ENCODE peak calls at places on chromosomes 2 and 18, in four cellular contexts. Y is A549, A is fibroblast of lung, F is AG04450. X is an unnamed sample.

GRCh38 chr2:199465390-199465789 is 7.7 kb upstream of the SATB2 start:
- DNase-seq in Y (no peak), A (no peak), F (no peak), X (no peak)

GRCh38 chr2:16139663-16140610 is 199.6 kb downstream of the MYCN start:
- DNase-seq in Y (no peak), A (no peak), F (no peak), X (no peak)

GRCh38 chr2:100580474-100581264 is 17.9 kb downstream of the PDCL3 start:
- DNase-seq in Y (no peak), A (no peak), F (no peak), X (no peak)

GRCh38 chr2:63698825-63699548 is 110.2 kb downstream of the MDH1 start:
- DNase-seq in Y (peak), A (peak), F (peak), X (peak)

GRCh38 chr2:127584047-127584446 is 48.6 kb downstream of the MYO7B start:
- DNase-seq in Y (no peak), A (no peak), F (no peak), X (no peak)

GRCh38 chr2:156562136-156562535 is 126.0 kb downstream of the GPD2 start:
- DNase-seq in Y (no peak), A (no peak), F (no peak), X (no peak)

GRCh38 chr2:37852585-37853014 is 72.5 kb upstream of the RMDN2 start:
- DNase-seq in Y (no peak), A (no peak), F (no peak), X (no peak)

GRCh38 chr2:88521445-88522070 is 69.1 kb upstream of the FOXI3 start:
- DNase-seq in Y (no peak), A (no peak), F (no peak), X (no peak)

GRCh38 chr18:28088477-28088876 is 88.5 kb downstream of the CDH2 start:
- DNase-seq in Y (no peak), A (no peak), F (no peak), X (no peak)

GRCh38 chr2:4501525-4501924 is 798.1 kb downstream of the DCDC2C start:
- DNase-seq in Y (no peak), A (no peak), F (no peak), X (no peak)

GRCh38 chr2:195734395-195734794 is 77.4 kb downstream of the SLC39A10 start:
- DNase-seq in Y (no peak), A (no peak), F (no peak), X (no peak)

GRCh38 chr2:65566617-65567016 is 134.2 kb upstream of the SPRED2 start:
- DNase-seq in Y (no peak), A (peak), F (no peak), X (no peak)

GRCh38 chr2:30679416-30680088 is 127.7 kb downstream of the CAPN13 start:
- DNase-seq in Y (peak), A (peak), F (no peak), X (peak)

GRCh38 chr18:26468931-26469340 is 79.4 kb downstream of the KCTD1 start:
- DNase-seq in Y (peak), A (no peak), F (no peak), X (no peak)

GRCh38 chr2:68824831-68825230 is 46.4 kb downstream of the BMP10 start:
- DNase-seq in Y (no peak), A (peak), F (no peak), X (peak)

GRCh38 chr2:38268691-38269309 is 108.3 kb downstream of the ATL2 start:
- DNase-seq in Y (no peak), A (peak), F (peak), X (peak)

GRCh38 chr18:49461602-49461977 is 1.1 kb upstream of the DYM start:
- DNase-seq in Y (no peak), A (no peak), F (no peak), X (no peak)

DNA sequence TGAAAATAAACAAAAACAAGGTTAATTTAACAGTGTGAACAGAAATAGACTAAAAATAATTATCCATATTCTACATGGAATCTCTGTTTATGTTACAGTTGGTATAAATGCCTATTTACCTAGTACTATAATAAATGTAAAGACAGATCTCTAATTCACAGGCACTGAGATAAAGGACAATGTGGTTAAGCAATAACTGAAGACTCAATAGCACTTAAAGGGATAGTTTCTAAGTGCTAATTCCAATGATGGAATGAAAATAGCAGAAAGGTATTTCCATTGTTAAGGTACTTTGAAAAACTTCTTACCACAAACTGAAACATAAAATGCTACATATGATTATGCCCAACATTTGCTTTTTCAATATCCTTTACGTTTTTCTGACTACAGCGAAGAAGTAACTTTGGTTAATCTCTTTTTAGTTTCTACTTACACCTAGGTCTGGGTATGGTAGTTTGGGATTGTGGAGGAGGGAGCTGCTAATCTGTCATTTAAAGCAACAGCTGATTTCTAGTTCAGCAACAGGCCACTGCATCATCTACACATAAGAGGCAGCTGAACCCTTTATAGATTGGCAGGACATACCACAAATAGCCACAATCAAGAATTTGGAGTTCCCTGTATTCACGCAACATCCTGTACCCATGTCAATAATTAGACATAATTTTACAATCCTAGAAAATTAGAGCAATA is 27.2 kb downstream of the MAP4K3 start:
- DNase-seq in Y (no peak), A (peak), F (no peak), X (no peak)
- TF ChIP-seq CTCF in Y (no peak), A (no peak), F (no peak), X (no peak)

GRCh38 chr2:24353364-24353763 is 7.0 kb downstream of the ITSN2 start:
- DNase-seq in Y (no peak), A (no peak), F (no peak), X (no peak)

GRCh38 chr2:24354899-24355298 is 5.4 kb downstream of the ITSN2 start:
- DNase-seq in Y (no peak), A (no peak), F (no peak), X (no peak)

GRCh38 chr2:24353933-24354332 is 6.4 kb downstream of the ITSN2 start:
- DNase-seq in Y (no peak), A (no peak), F (no peak), X (no peak)

GRCh38 chr2:24352664-24353063 is 7.7 kb downstream of the ITSN2 start:
- DNase-seq in Y (no peak), A (no peak), F (no peak), X (no peak)

GRCh38 chr2:24354382-24354781 is 6.0 kb downstream of the ITSN2 start:
- DNase-seq in Y (no peak), A (no peak), F (no peak), X (no peak)
- H3K4me3 ChIP-seq in Y (no peak), A (no peak), F (no peak), X (no peak)

GRCh38 chr18:77973745-77974144 is 724.1 kb downstream of the GALR1 start:
- DNase-seq in Y (no peak), A (no peak), F (no peak), X (no peak)
- TF ChIP-seq CTCF in Y (no peak), A (no peak), F (no peak), X (no peak)

GRCh38 chr18:76484749-76485387 is 10.2 kb downstream of the ZNF516 start:
- DNase-seq in Y (no peak), A (no peak), F (no peak), X (no peak)
- H3K4me3 ChIP-seq in Y (no peak), A (no peak), F (no peak), X (no peak)